ENCODE peak calls at places on chromosomes 13 and 19, in seven cellular contexts. P is body of pancreas, M is tibial nerve, H is lower leg skin, W is NB4, L is HCT116, S is uterus. U is an unnamed sample.

GRCh38 chr19:6838062-6838655 is 49.2 kb upstream of the ADGRE1 start:
- DNase-seq in S (no peak), M (no peak), L (no peak), H (no peak), P (no peak), W (no peak), U (no peak)

GRCh38 chr13:45055902-45056648 is 64.2 kb upstream of the GTF2F2 start:
- DNase-seq in W (no peak), L (peak; percentile 42), H (peak; percentile 31), S (peak; percentile 50), M (peak; percentile 14), P (no peak), U (peak; percentile 52)

GRCh38 chr13:19670147-19670546 is 36.7 kb downstream of the MPHOSPH8 start:
- DNase-seq in M (no peak), W (no peak), P (no peak), L (no peak), S (no peak), H (no peak), U (no peak)

GRCh38 chr13:34019870-34020269 is 201.9 kb downstream of the RFC3 start:
- DNase-seq in H (no peak), P (no peak), M (no peak), W (no peak), S (no peak), L (peak; percentile 85), U (no peak)

GRCh38 chr13:98835156-98835555 is 82.7 kb upstream of the SLC15A1 start:
- DNase-seq in M (no peak), P (no peak), W (no peak), L (no peak), H (no peak), S (no peak), U (no peak)

GRCh38 chr13:112702983-112703379 is 13.1 kb downstream of the ATP11A start:
- DNase-seq in L (no peak), S (no peak), W (peak; percentile 94), M (no peak), H (no peak), P (no peak), U (no peak)

GRCh38 chr13:39688699-39689405 is 33.4 kb downstream of the COG6 start:
- DNase-seq in M (no peak), P (no peak), W (peak; percentile 11), H (no peak), S (no peak), L (no peak), U (no peak)

GRCh38 chr19:19637523-19638251 is 5.8 kb downstream of the GMIP start:
- DNase-seq in P (no peak), L (no peak), W (no peak), H (no peak), M (no peak), S (peak; percentile 14), U (no peak)

GRCh38 chr13:70960841-70961443 is 852.7 kb upstream of the KLHL1 start:
- DNase-seq in W (peak; percentile 61), S (no peak), L (no peak), M (peak; percentile 22), P (peak; percentile 11), H (no peak), U (no peak)

GRCh38 chr13:113539176-113539575 is 45.4 kb upstream of the TFDP1 start:
- DNase-seq in H (no peak), M (no peak), L (no peak), S (peak; percentile 7), W (no peak), P (no peak), U (no peak)

GRCh38 chr13:50909605-50910482 is at the start of gene RNASEH2B:
- DNase-seq in M (peak; percentile 41), W (peak; percentile 92), S (peak; percentile 57), H (peak; percentile 35), P (peak; percentile 70), L (peak; percentile 60), U (peak; percentile 52)

GRCh38 chr13:73820688-73821087 is 313.5 kb downstream of the KLF12 start:
- DNase-seq in H (no peak), W (no peak), M (no peak), S (no peak), P (no peak), L (no peak), U (no peak)

GRCh38 chr19:7494416-7495098 is 5.7 kb upstream of the PEX11G start:
- DNase-seq in P (peak; percentile 88), H (no peak), W (no peak), S (no peak), M (peak; percentile 53), L (no peak), U (no peak)

GRCh38 chr13:25987987-25988386 is 63.8 kb downstream of the SHISA2 start:
- DNase-seq in W (no peak), P (no peak), M (no peak), S (no peak), H (no peak), L (no peak), U (no peak)

GRCh38 chr13:48159436-48160225 is 64.7 kb upstream of the MED4 start:
- DNase-seq in S (no peak), W (peak; percentile 55), L (no peak), M (no peak), H (no peak), P (no peak), U (no peak)

GRCh38 chr19:13797870-13798269 is 2.6 kb downstream of the ZSWIM4 start:
- DNase-seq in P (peak; percentile 34), H (no peak), L (no peak), W (peak; percentile 47), M (no peak), S (peak; percentile 52), U (peak; percentile 77)

GRCh38 chr13:91017031-91017668 is 330.3 kb upstream of the MIR17HG start:
- DNase-seq in P (peak; percentile 51), M (no peak), H (no peak), L (peak; percentile 34), W (peak; percentile 65), S (no peak), U (no peak)

GRCh38 chr19:27740396-27740795 is 1472.6 kb downstream of the UQCRFS1 start:
- DNase-seq in W (no peak), P (no peak), S (no peak), L (no peak), M (no peak), H (no peak), U (no peak)

GRCh38 chr19:11264452-11265176 is 2.3 kb upstream of the DOCK6 start:
- DNase-seq in L (no peak), S (peak; percentile 55), M (no peak), H (no peak), P (peak; percentile 34), W (no peak), U (peak; percentile 75)

DNA sequence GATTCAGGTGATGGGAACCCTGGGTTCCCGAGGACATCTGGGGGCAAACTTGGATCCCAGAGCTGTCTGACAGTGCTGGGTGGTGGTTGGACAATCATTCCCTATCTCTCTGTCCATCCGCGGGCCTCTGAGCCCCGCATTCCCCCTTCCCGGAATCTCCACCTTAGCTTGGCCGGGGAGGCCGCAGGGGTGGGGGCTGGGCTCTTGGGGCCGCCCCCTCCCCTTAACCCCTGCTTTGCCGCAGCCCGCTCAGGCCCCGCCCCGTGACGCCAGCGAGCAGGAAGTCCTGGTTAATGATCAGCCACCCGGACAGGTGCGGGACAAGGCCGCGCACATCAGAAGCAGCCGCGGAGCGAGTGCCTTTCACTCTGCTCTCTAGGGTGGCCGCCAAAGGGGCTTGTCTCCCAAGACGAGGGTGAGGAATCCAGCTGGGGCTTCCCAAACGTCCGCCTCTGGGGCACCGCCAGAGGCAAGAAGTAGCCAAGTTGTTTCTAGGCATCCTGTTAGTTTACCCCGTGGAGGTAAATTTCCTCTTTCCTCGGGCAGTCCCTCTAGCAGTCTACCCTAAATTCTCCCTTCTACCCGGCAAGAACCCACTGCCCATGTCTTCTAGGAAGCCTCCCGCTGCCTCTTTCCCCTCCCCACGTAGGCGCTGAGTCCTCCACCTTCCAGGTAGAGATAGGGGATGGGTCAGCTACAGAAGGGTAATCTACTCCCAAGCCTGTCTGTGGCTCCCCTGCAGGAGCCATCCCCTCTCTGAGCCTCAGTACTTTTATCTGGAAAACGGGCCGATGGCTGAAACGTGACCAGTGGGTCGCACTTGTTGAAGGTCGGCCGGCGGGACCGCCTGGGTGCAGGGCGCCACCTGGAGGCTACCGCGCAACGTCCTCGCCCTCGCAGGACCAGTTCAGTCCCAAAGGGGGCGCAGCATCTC is 3.0 kb downstream of the IRF2BP1 start:
- DNase-seq in S (peak; percentile 71), M (peak; percentile 79), W (peak; percentile 98), L (peak; percentile 77), H (peak; percentile 60), P (peak; percentile 99), U (peak; percentile 89)
- TF ChIP-seq POLR2A in S (peak; percentile 35), M (no peak), W (no peak), L (no peak), H (no peak), P (peak; percentile 71), U (no peak)

DNA sequence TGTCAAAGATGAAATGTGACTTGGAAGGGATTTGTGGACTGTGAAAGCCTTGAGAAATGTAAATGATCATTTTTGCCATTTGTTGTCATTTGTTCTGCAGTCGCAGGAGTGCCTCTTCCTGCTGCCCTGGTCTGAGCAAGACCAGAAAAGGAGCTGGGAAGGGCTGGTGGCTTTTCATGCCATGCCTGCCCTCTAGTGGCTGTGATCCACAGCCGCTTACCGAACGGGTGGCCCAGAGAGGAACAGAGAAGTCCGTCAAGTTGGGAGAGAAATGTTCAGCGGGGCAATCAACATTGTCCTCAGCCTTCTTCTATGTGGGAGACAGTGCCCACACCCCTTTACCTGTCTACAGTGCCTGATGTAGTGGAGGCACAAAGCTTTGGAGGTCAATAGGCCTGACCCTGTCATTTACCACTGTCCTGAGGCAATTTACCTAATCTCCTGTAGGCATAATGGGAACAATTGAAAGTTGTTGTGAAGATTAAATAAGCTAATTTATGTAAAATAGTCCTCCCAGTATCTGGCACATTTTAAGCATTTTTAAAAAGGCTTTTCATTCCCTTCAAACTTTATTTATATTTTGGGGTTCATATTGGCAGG is 224.5 kb downstream of the B3GLCT start:
- DNase-seq in M (peak; percentile 75), W (peak; percentile 82), S (peak; percentile 77), P (peak; percentile 78), L (peak; percentile 74), H (peak; percentile 70), U (peak; percentile 69)
- TF ChIP-seq POLR2A in M (no peak), W (no peak), S (no peak), P (no peak), L (no peak), H (no peak), U (no peak)

DNA sequence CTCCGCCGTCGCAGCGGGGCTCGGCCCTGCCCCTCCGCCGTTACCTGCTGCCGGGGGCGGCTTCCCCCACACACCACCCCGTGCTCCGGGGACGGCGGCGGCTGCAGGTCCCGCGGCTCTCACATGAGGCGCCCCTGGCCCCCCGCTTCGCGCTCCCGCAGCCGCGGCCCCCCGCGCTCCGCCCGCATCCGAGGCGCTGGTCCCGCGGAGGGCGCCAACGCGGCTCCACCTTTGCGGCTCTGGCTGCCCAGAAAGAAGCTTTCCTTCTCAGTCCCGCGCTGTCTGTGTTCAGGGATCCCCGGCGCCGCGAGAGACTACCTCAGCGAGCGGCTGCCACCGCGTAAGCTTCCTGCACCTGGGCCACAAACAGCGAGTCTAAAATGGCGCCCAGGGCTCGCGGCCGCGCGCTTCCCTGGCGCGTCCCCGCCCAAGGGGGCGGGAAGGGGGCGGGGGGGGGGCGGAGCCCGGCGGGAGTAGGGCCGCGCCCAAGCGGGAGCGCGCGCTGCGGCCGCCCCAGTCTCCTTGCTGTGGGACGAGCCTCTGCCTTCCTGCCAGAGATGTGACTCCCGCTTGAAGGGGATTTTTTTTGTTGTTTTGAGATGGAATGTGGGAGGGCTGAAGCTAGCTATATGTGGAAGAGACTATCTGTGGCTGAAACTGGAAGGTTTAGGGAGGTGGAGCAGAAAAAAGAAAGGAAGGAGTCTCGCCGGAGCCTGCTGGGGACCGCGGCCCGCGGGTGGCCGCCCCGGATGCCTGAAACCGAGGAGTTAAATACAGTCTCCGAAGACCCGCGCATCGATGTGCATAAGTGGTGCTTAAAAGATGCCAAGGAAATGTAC is at the start of gene FBXL3:
- DNase-seq in L (peak; percentile 46), S (peak; percentile 86), H (peak; percentile 77), P (peak; percentile 83), W (peak; percentile 91), M (peak; percentile 64), U (peak; percentile 79)
- TF ChIP-seq POLR2A in L (peak; percentile 13), S (peak; percentile 76), H (peak; percentile 24), P (peak; percentile 77), W (peak; percentile 97), M (peak; percentile 82), U (no peak)

GRCh38 chr19:9435279-9436268 is at the start of gene ZNF266:
- DNase-seq in M (peak; percentile 88), L (peak; percentile 87), H (peak; percentile 86), S (peak; percentile 84), W (peak; percentile 100), P (peak; percentile 90), U (peak; percentile 83)
- TF ChIP-seq POLR2A in M (no peak), L (no peak), H (no peak), S (peak; percentile 29), W (peak; percentile 94), P (peak; percentile 55), U (no peak)